ENCODE peak calls at places on chromosomes 13 and 19, in five cellular contexts. C is occipital lobe; Z is pancreas; P is activated CD8-positive, alpha-beta T cell treated with anti-CD3 and anti-CD28 coated beads, Interleukin-2, amount 10 ng/mL, durations not matched to agents 7 days and 5 days; H is right lobe of liver. G is an unnamed sample.

GRCh38 chr13:103883152-103883551 is 816.9 kb upstream of the SLC10A2 start:
- DNase-seq in C (peak; percentile 78), Z (peak; percentile 77), P (no peak), H (peak; percentile 81), G (peak; percentile 95)

GRCh38 chr13:33132644-33133440 is 116.6 kb downstream of the KL start:
- DNase-seq in C (no peak), Z (no peak), P (no peak), H (no peak), G (no peak)

GRCh38 chr13:113625965-113626661 is 31.9 kb downstream of the ATP4B start:
- DNase-seq in C (no peak), Z (no peak), P (no peak), H (peak; percentile 13), G (no peak)

GRCh38 chr19:6103217-6103644 is 7.1 kb downstream of the RFX2 start:
- DNase-seq in C (no peak), Z (peak; percentile 84), P (no peak), H (peak; percentile 72), G (peak; percentile 75)

GRCh38 chr19:14440049-14440448 is 6.9 kb downstream of the PKN1 start:
- DNase-seq in C (no peak), Z (no peak), P (peak; percentile 88), H (peak; percentile 89), G (no peak)

GRCh38 chr19:33503791-33504444 is 17.7 kb downstream of the PEPD start:
- DNase-seq in C (no peak), Z (no peak), P (no peak), H (peak; percentile 27), G (no peak)

GRCh38 chr13:74871671-74872070 is 610.3 kb downstream of the TBC1D4 start:
- DNase-seq in C (no peak), Z (no peak), P (no peak), H (no peak), G (peak; percentile 75)

GRCh38 chr13:45500492-45501174 is 35.9 kb downstream of the COG3 start:
- DNase-seq in C (no peak), Z (no peak), P (no peak), H (no peak), G (no peak)

GRCh38 chr13:21673592-21674270 is 2.9 kb downstream of the FGF9 start:
- DNase-seq in C (peak; percentile 37), Z (peak; percentile 57), P (peak; percentile 37), H (peak; percentile 67), G (no peak)

GRCh38 chr19:18589380-18590272 is 1.0 kb downstream of the REX1BD start:
- DNase-seq in C (no peak), Z (peak; percentile 78), P (peak; percentile 86), H (peak; percentile 83), G (peak; percentile 30)

GRCh38 chr13:39960206-39960605 is 304.7 kb downstream of the COG6 start:
- DNase-seq in C (no peak), Z (no peak), P (no peak), H (no peak), G (no peak)

GRCh38 chr19:16157601-16158000 is 14.1 kb downstream of the HSH2D start:
- DNase-seq in C (no peak), Z (no peak), P (no peak), H (no peak), G (no peak)

GRCh38 chr13:67509039-67509438 is 278.9 kb upstream of the PCDH9 start:
- DNase-seq in C (no peak), Z (no peak), P (no peak), H (no peak), G (no peak)

GRCh38 chr13:39415403-39415802 is 187.6 kb downstream of the LHFPL6 start:
- DNase-seq in C (peak; percentile 5), Z (peak; percentile 23), P (no peak), H (no peak), G (no peak)

GRCh38 chr19:15374796-15375440 is 4.7 kb downstream of the AKAP8 start:
- DNase-seq in C (no peak), Z (peak; percentile 46), P (no peak), H (peak; percentile 93), G (peak; percentile 58)

GRCh38 chr13:30618186-30618937 is 642 bp downstream of the USPL1 start:
- DNase-seq in C (no peak), Z (peak; percentile 42), P (peak; percentile 56), H (peak; percentile 67), G (no peak)

GRCh38 chr13:106212436-106213010 is 322.9 kb downstream of the EFNB2 start:
- DNase-seq in C (no peak), Z (no peak), P (no peak), H (no peak), G (no peak)